ENCODE peak calls at places on chromosomes 5 and 9, in seven cellular contexts. One of them, this sample, is unnamed.

GRCh38 chr5:142059304-142059940 is 46.6 kb upstream of the GNPDA1 start:
- ATAC-seq in stimulated activated naive B cell treated with anti-CD40 and anti-IgM and Interleukin-4, amounts not matched to agents 10 μg/mL and 1 μg/mL and 100 μg/mL, for 72 hours: no peak
- ATAC-seq in left ventricle myocardium superior: peak; percentile 73
- ATAC-seq in T-helper 17 cell: no peak
- ATAC-seq in natural killer cell: no peak
- ATAC-seq in left lung: peak; percentile 30
- ATAC-seq in A549: no peak
- ATAC-seq in this sample: peak; percentile 35

GRCh38 chr5:17219431-17219830 is 2.0 kb downstream of the BASP1 start:
- ATAC-seq in stimulated activated naive B cell treated with anti-CD40 and anti-IgM and Interleukin-4, amounts not matched to agents 10 μg/mL and 1 μg/mL and 100 μg/mL, for 72 hours: no peak
- ATAC-seq in A549: no peak
- ATAC-seq in T-helper 17 cell: no peak
- ATAC-seq in natural killer cell: no peak
- ATAC-seq in left lung: no peak
- ATAC-seq in left ventricle myocardium superior: no peak
- ATAC-seq in this sample: no peak

GRCh38 chr9:38443181-38443580 is 18.9 kb upstream of the IGFBPL1 start:
- ATAC-seq in T-helper 17 cell: no peak
- ATAC-seq in stimulated activated naive B cell treated with anti-CD40 and anti-IgM and Interleukin-4, amounts not matched to agents 10 μg/mL and 1 μg/mL and 100 μg/mL, for 72 hours: no peak
- ATAC-seq in left ventricle myocardium superior: no peak
- ATAC-seq in left lung: peak; percentile 88
- ATAC-seq in A549: peak; percentile 81
- ATAC-seq in natural killer cell: no peak
- ATAC-seq in this sample: no peak

GRCh38 chr5:1641560-1642166 is 117.9 kb upstream of the LPCAT1 start:
- ATAC-seq in natural killer cell: peak; percentile 96
- ATAC-seq in T-helper 17 cell: peak; percentile 91
- ATAC-seq in A549: peak; percentile 66
- ATAC-seq in left lung: peak; percentile 90
- ATAC-seq in stimulated activated naive B cell treated with anti-CD40 and anti-IgM and Interleukin-4, amounts not matched to agents 10 μg/mL and 1 μg/mL and 100 μg/mL, for 72 hours: peak; percentile 89
- ATAC-seq in left ventricle myocardium superior: peak; percentile 76
- ATAC-seq in this sample: peak; percentile 62

GRCh38 chr5:141519605-141520288 is 30.9 kb downstream of the PCDHGC5 start:
- ATAC-seq in T-helper 17 cell: no peak
- ATAC-seq in stimulated activated naive B cell treated with anti-CD40 and anti-IgM and Interleukin-4, amounts not matched to agents 10 μg/mL and 1 μg/mL and 100 μg/mL, for 72 hours: no peak
- ATAC-seq in left lung: no peak
- ATAC-seq in natural killer cell: no peak
- ATAC-seq in left ventricle myocardium superior: no peak
- ATAC-seq in A549: no peak
- ATAC-seq in this sample: no peak

GRCh38 chr9:137453643-137454081 is 5.5 kb downstream of the NSMF start:
- ATAC-seq in natural killer cell: peak; percentile 82
- ATAC-seq in T-helper 17 cell: peak; percentile 67
- ATAC-seq in left ventricle myocardium superior: peak; percentile 64
- ATAC-seq in left lung: peak; percentile 84
- ATAC-seq in stimulated activated naive B cell treated with anti-CD40 and anti-IgM and Interleukin-4, amounts not matched to agents 10 μg/mL and 1 μg/mL and 100 μg/mL, for 72 hours: peak; percentile 81
- ATAC-seq in A549: no peak
- ATAC-seq in this sample: peak; percentile 80

GRCh38 chr9:137028013-137028280 is at the start of gene ABCA2:
- ATAC-seq in natural killer cell: no peak
- ATAC-seq in left ventricle myocardium superior: no peak
- ATAC-seq in left lung: no peak
- ATAC-seq in T-helper 17 cell: no peak
- ATAC-seq in A549: peak; percentile 4
- ATAC-seq in stimulated activated naive B cell treated with anti-CD40 and anti-IgM and Interleukin-4, amounts not matched to agents 10 μg/mL and 1 μg/mL and 100 μg/mL, for 72 hours: no peak
- ATAC-seq in this sample: no peak

GRCh38 chr9:117682955-117683710 is 21.1 kb upstream of the TLR4 start:
- ATAC-seq in left lung: no peak
- ATAC-seq in T-helper 17 cell: no peak
- ATAC-seq in A549: no peak
- ATAC-seq in stimulated activated naive B cell treated with anti-CD40 and anti-IgM and Interleukin-4, amounts not matched to agents 10 μg/mL and 1 μg/mL and 100 μg/mL, for 72 hours: peak; percentile 61
- ATAC-seq in natural killer cell: no peak
- ATAC-seq in left ventricle myocardium superior: no peak
- ATAC-seq in this sample: no peak

GRCh38 chr9:32928145-32928763 is 73.2 kb downstream of the APTX start:
- ATAC-seq in A549: no peak
- ATAC-seq in left lung: no peak
- ATAC-seq in left ventricle myocardium superior: peak; percentile 19
- ATAC-seq in T-helper 17 cell: no peak
- ATAC-seq in natural killer cell: no peak
- ATAC-seq in stimulated activated naive B cell treated with anti-CD40 and anti-IgM and Interleukin-4, amounts not matched to agents 10 μg/mL and 1 μg/mL and 100 μg/mL, for 72 hours: no peak
- ATAC-seq in this sample: no peak

GRCh38 chr5:14771195-14771594 is 100.4 kb downstream of the ANKH start:
- ATAC-seq in A549: no peak
- ATAC-seq in stimulated activated naive B cell treated with anti-CD40 and anti-IgM and Interleukin-4, amounts not matched to agents 10 μg/mL and 1 μg/mL and 100 μg/mL, for 72 hours: no peak
- ATAC-seq in T-helper 17 cell: no peak
- ATAC-seq in left lung: no peak
- ATAC-seq in natural killer cell: no peak
- ATAC-seq in left ventricle myocardium superior: no peak
- ATAC-seq in this sample: no peak

GRCh38 chr9:385818-386398 is 171.2 kb downstream of the DOCK8 start:
- ATAC-seq in T-helper 17 cell: peak; percentile 56
- ATAC-seq in A549: peak; percentile 93
- ATAC-seq in stimulated activated naive B cell treated with anti-CD40 and anti-IgM and Interleukin-4, amounts not matched to agents 10 μg/mL and 1 μg/mL and 100 μg/mL, for 72 hours: peak; percentile 55
- ATAC-seq in left ventricle myocardium superior: peak; percentile 89
- ATAC-seq in natural killer cell: peak; percentile 66
- ATAC-seq in left lung: peak; percentile 92
- ATAC-seq in this sample: peak; percentile 58

GRCh38 chr9:20373263-20373662 is 249.0 kb downstream of the MLLT3 start:
- ATAC-seq in stimulated activated naive B cell treated with anti-CD40 and anti-IgM and Interleukin-4, amounts not matched to agents 10 μg/mL and 1 μg/mL and 100 μg/mL, for 72 hours: peak; percentile 65
- ATAC-seq in A549: no peak
- ATAC-seq in left ventricle myocardium superior: no peak
- ATAC-seq in natural killer cell: no peak
- ATAC-seq in T-helper 17 cell: no peak
- ATAC-seq in left lung: no peak
- ATAC-seq in this sample: no peak

GRCh38 chr9:124062172-124062571 is 50.6 kb downstream of the LHX2 start:
- ATAC-seq in left lung: no peak
- ATAC-seq in left ventricle myocardium superior: no peak
- ATAC-seq in A549: no peak
- ATAC-seq in natural killer cell: no peak
- ATAC-seq in T-helper 17 cell: no peak
- ATAC-seq in stimulated activated naive B cell treated with anti-CD40 and anti-IgM and Interleukin-4, amounts not matched to agents 10 μg/mL and 1 μg/mL and 100 μg/mL, for 72 hours: no peak
- ATAC-seq in this sample: no peak

GRCh38 chr5:1489754-1490153 is 34.0 kb downstream of the LPCAT1 start:
- ATAC-seq in natural killer cell: no peak
- ATAC-seq in A549: no peak
- ATAC-seq in left ventricle myocardium superior: no peak
- ATAC-seq in stimulated activated naive B cell treated with anti-CD40 and anti-IgM and Interleukin-4, amounts not matched to agents 10 μg/mL and 1 μg/mL and 100 μg/mL, for 72 hours: no peak
- ATAC-seq in left lung: no peak
- ATAC-seq in T-helper 17 cell: no peak
- ATAC-seq in this sample: no peak

GRCh38 chr5:4028384-4028783 is 432.8 kb downstream of the IRX1 start:
- ATAC-seq in left lung: peak; percentile 97
- ATAC-seq in stimulated activated naive B cell treated with anti-CD40 and anti-IgM and Interleukin-4, amounts not matched to agents 10 μg/mL and 1 μg/mL and 100 μg/mL, for 72 hours: no peak
- ATAC-seq in T-helper 17 cell: no peak
- ATAC-seq in A549: no peak
- ATAC-seq in natural killer cell: no peak
- ATAC-seq in left ventricle myocardium superior: no peak
- ATAC-seq in this sample: no peak

GRCh38 chr5:69285448-69286116 is 47.0 kb downstream of the CCDC125 start:
- ATAC-seq in natural killer cell: no peak
- ATAC-seq in A549: peak; percentile 39
- ATAC-seq in left lung: no peak
- ATAC-seq in left ventricle myocardium superior: no peak
- ATAC-seq in T-helper 17 cell: no peak
- ATAC-seq in stimulated activated naive B cell treated with anti-CD40 and anti-IgM and Interleukin-4, amounts not matched to agents 10 μg/mL and 1 μg/mL and 100 μg/mL, for 72 hours: no peak
- ATAC-seq in this sample: no peak

GRCh38 chr9:81669011-81669739 is 20.2 kb downstream of the TLE1 start:
- ATAC-seq in stimulated activated naive B cell treated with anti-CD40 and anti-IgM and Interleukin-4, amounts not matched to agents 10 μg/mL and 1 μg/mL and 100 μg/mL, for 72 hours: peak; percentile 87
- ATAC-seq in left ventricle myocardium superior: no peak
- ATAC-seq in natural killer cell: no peak
- ATAC-seq in left lung: peak; percentile 22
- ATAC-seq in T-helper 17 cell: no peak
- ATAC-seq in A549: no peak
- ATAC-seq in this sample: no peak

GRCh38 chr5:38871211-38871610 is 25.4 kb downstream of the OSMR start:
- ATAC-seq in T-helper 17 cell: no peak
- ATAC-seq in left ventricle myocardium superior: no peak
- ATAC-seq in left lung: peak; percentile 20
- ATAC-seq in natural killer cell: no peak
- ATAC-seq in stimulated activated naive B cell treated with anti-CD40 and anti-IgM and Interleukin-4, amounts not matched to agents 10 μg/mL and 1 μg/mL and 100 μg/mL, for 72 hours: no peak
- ATAC-seq in A549: no peak
- ATAC-seq in this sample: no peak

GRCh38 chr5:106521701-106522100 is 1149.0 kb downstream of the EFNA5 start:
- ATAC-seq in stimulated activated naive B cell treated with anti-CD40 and anti-IgM and Interleukin-4, amounts not matched to agents 10 μg/mL and 1 μg/mL and 100 μg/mL, for 72 hours: no peak
- ATAC-seq in A549: peak; percentile 98
- ATAC-seq in left ventricle myocardium superior: peak; percentile 50
- ATAC-seq in left lung: no peak
- ATAC-seq in natural killer cell: no peak
- ATAC-seq in T-helper 17 cell: no peak
- ATAC-seq in this sample: no peak

GRCh38 chr9:34684145-34684544 is 6.9 kb downstream of the CCL19 start:
- ATAC-seq in left ventricle myocardium superior: no peak
- ATAC-seq in T-helper 17 cell: peak; percentile 50
- ATAC-seq in A549: no peak
- ATAC-seq in natural killer cell: no peak
- ATAC-seq in stimulated activated naive B cell treated with anti-CD40 and anti-IgM and Interleukin-4, amounts not matched to agents 10 μg/mL and 1 μg/mL and 100 μg/mL, for 72 hours: no peak
- ATAC-seq in left lung: no peak
- ATAC-seq in this sample: no peak

GRCh38 chr5:58071566-58071965 is 388.3 kb downstream of the PLK2 start:
- ATAC-seq in stimulated activated naive B cell treated with anti-CD40 and anti-IgM and Interleukin-4, amounts not matched to agents 10 μg/mL and 1 μg/mL and 100 μg/mL, for 72 hours: no peak
- ATAC-seq in T-helper 17 cell: no peak
- ATAC-seq in A549: no peak
- ATAC-seq in left ventricle myocardium superior: peak; percentile 98
- ATAC-seq in left lung: no peak
- ATAC-seq in natural killer cell: no peak
- ATAC-seq in this sample: no peak

GRCh38 chr5:68459093-68459492 is 243.5 kb downstream of the PIK3R1 start:
- ATAC-seq in left ventricle myocardium superior: no peak
- ATAC-seq in left lung: peak; percentile 43
- ATAC-seq in A549: no peak
- ATAC-seq in natural killer cell: no peak
- ATAC-seq in stimulated activated naive B cell treated with anti-CD40 and anti-IgM and Interleukin-4, amounts not matched to agents 10 μg/mL and 1 μg/mL and 100 μg/mL, for 72 hours: no peak
- ATAC-seq in T-helper 17 cell: no peak
- ATAC-seq in this sample: no peak

GRCh38 chr9:69421908-69422801 is 97.1 kb downstream of the ENTREP1 start:
- ATAC-seq in A549: peak; percentile 77
- ATAC-seq in natural killer cell: peak; percentile 75
- ATAC-seq in T-helper 17 cell: peak; percentile 74
- ATAC-seq in left lung: peak; percentile 96
- ATAC-seq in left ventricle myocardium superior: peak; percentile 84
- ATAC-seq in stimulated activated naive B cell treated with anti-CD40 and anti-IgM and Interleukin-4, amounts not matched to agents 10 μg/mL and 1 μg/mL and 100 μg/mL, for 72 hours: peak; percentile 54
- ATAC-seq in this sample: peak; percentile 55

GRCh38 chr9:93600504-93600903 is 24.1 kb downstream of the PHF2 start:
- ATAC-seq in left lung: peak; percentile 69
- ATAC-seq in stimulated activated naive B cell treated with anti-CD40 and anti-IgM and Interleukin-4, amounts not matched to agents 10 μg/mL and 1 μg/mL and 100 μg/mL, for 72 hours: peak; percentile 54
- ATAC-seq in left ventricle myocardium superior: no peak
- ATAC-seq in T-helper 17 cell: peak; percentile 32
- ATAC-seq in natural killer cell: peak; percentile 36
- ATAC-seq in A549: no peak
- ATAC-seq in this sample: no peak

GRCh38 chr5:150624334-150625163 is 15.9 kb upstream of the SYNPO start:
- ATAC-seq in A549: peak; percentile 67
- ATAC-seq in stimulated activated naive B cell treated with anti-CD40 and anti-IgM and Interleukin-4, amounts not matched to agents 10 μg/mL and 1 μg/mL and 100 μg/mL, for 72 hours: peak; percentile 27
- ATAC-seq in T-helper 17 cell: peak; percentile 72
- ATAC-seq in natural killer cell: peak; percentile 72
- ATAC-seq in left lung: peak; percentile 42
- ATAC-seq in left ventricle myocardium superior: peak; percentile 34
- ATAC-seq in this sample: peak; percentile 44

GRCh38 chr9:85215416-85215815 is 526.3 kb downstream of the AGTPBP1 start:
- ATAC-seq in left ventricle myocardium superior: no peak
- ATAC-seq in left lung: no peak
- ATAC-seq in natural killer cell: no peak
- ATAC-seq in T-helper 17 cell: no peak
- ATAC-seq in stimulated activated naive B cell treated with anti-CD40 and anti-IgM and Interleukin-4, amounts not matched to agents 10 μg/mL and 1 μg/mL and 100 μg/mL, for 72 hours: no peak
- ATAC-seq in A549: no peak
- ATAC-seq in this sample: no peak

GRCh38 chr9:21465859-21466518 is 16.1 kb downstream of the IFNE start:
- ATAC-seq in left ventricle myocardium superior: no peak
- ATAC-seq in A549: no peak
- ATAC-seq in T-helper 17 cell: no peak
- ATAC-seq in stimulated activated naive B cell treated with anti-CD40 and anti-IgM and Interleukin-4, amounts not matched to agents 10 μg/mL and 1 μg/mL and 100 μg/mL, for 72 hours: peak; percentile 71
- ATAC-seq in natural killer cell: peak; percentile 69
- ATAC-seq in left lung: peak; percentile 84
- ATAC-seq in this sample: no peak

GRCh38 chr9:132516911-132517310 is 65.5 kb upstream of the BARHL1 start:
- ATAC-seq in stimulated activated naive B cell treated with anti-CD40 and anti-IgM and Interleukin-4, amounts not matched to agents 10 μg/mL and 1 μg/mL and 100 μg/mL, for 72 hours: no peak
- ATAC-seq in A549: no peak
- ATAC-seq in left lung: no peak
- ATAC-seq in natural killer cell: no peak
- ATAC-seq in T-helper 17 cell: no peak
- ATAC-seq in left ventricle myocardium superior: no peak
- ATAC-seq in this sample: no peak

GRCh38 chr5:75651575-75651974 is 40.3 kb downstream of the ANKDD1B start:
- ATAC-seq in left ventricle myocardium superior: no peak
- ATAC-seq in T-helper 17 cell: no peak
- ATAC-seq in natural killer cell: no peak
- ATAC-seq in A549: no peak
- ATAC-seq in stimulated activated naive B cell treated with anti-CD40 and anti-IgM and Interleukin-4, amounts not matched to agents 10 μg/mL and 1 μg/mL and 100 μg/mL, for 72 hours: no peak
- ATAC-seq in left lung: no peak
- ATAC-seq in this sample: no peak

GRCh38 chr5:150036513-150036912 is 36.0 kb downstream of the HMGXB3 start:
- ATAC-seq in left ventricle myocardium superior: peak; percentile 93
- ATAC-seq in T-helper 17 cell: no peak
- ATAC-seq in left lung: peak; percentile 59
- ATAC-seq in A549: peak; percentile 98
- ATAC-seq in natural killer cell: no peak
- ATAC-seq in stimulated activated naive B cell treated with anti-CD40 and anti-IgM and Interleukin-4, amounts not matched to agents 10 μg/mL and 1 μg/mL and 100 μg/mL, for 72 hours: no peak
- ATAC-seq in this sample: peak; percentile 70

GRCh38 chr9:133801739-133802138 is 63.6 kb upstream of the SARDH start:
- ATAC-seq in T-helper 17 cell: no peak
- ATAC-seq in stimulated activated naive B cell treated with anti-CD40 and anti-IgM and Interleukin-4, amounts not matched to agents 10 μg/mL and 1 μg/mL and 100 μg/mL, for 72 hours: no peak
- ATAC-seq in left lung: no peak
- ATAC-seq in natural killer cell: no peak
- ATAC-seq in left ventricle myocardium superior: no peak
- ATAC-seq in A549: no peak
- ATAC-seq in this sample: no peak

GRCh38 chr9:113901196-113901818 is 25.2 kb downstream of the ZNF618 start:
- ATAC-seq in T-helper 17 cell: no peak
- ATAC-seq in left ventricle myocardium superior: no peak
- ATAC-seq in A549: no peak
- ATAC-seq in left lung: no peak
- ATAC-seq in stimulated activated naive B cell treated with anti-CD40 and anti-IgM and Interleukin-4, amounts not matched to agents 10 μg/mL and 1 μg/mL and 100 μg/mL, for 72 hours: no peak
- ATAC-seq in natural killer cell: no peak
- ATAC-seq in this sample: no peak

GRCh38 chr5:66884589-66885228 is 288.5 kb downstream of the MAST4 start:
- ATAC-seq in stimulated activated naive B cell treated with anti-CD40 and anti-IgM and Interleukin-4, amounts not matched to agents 10 μg/mL and 1 μg/mL and 100 μg/mL, for 72 hours: no peak
- ATAC-seq in left lung: no peak
- ATAC-seq in natural killer cell: no peak
- ATAC-seq in A549: no peak
- ATAC-seq in left ventricle myocardium superior: no peak
- ATAC-seq in T-helper 17 cell: no peak
- ATAC-seq in this sample: no peak

GRCh38 chr5:40603378-40603777 is 76.3 kb upstream of the PTGER4 start:
- ATAC-seq in T-helper 17 cell: no peak
- ATAC-seq in left lung: no peak
- ATAC-seq in natural killer cell: no peak
- ATAC-seq in stimulated activated naive B cell treated with anti-CD40 and anti-IgM and Interleukin-4, amounts not matched to agents 10 μg/mL and 1 μg/mL and 100 μg/mL, for 72 hours: no peak
- ATAC-seq in A549: no peak
- ATAC-seq in left ventricle myocardium superior: no peak
- ATAC-seq in this sample: no peak

GRCh38 chr9:34437006-34437925 is 21.1 kb downstream of the FAM219A start:
- ATAC-seq in natural killer cell: peak; percentile 92
- ATAC-seq in A549: peak; percentile 95
- ATAC-seq in left ventricle myocardium superior: peak; percentile 87
- ATAC-seq in left lung: peak; percentile 93
- ATAC-seq in stimulated activated naive B cell treated with anti-CD40 and anti-IgM and Interleukin-4, amounts not matched to agents 10 μg/mL and 1 μg/mL and 100 μg/mL, for 72 hours: peak; percentile 94
- ATAC-seq in T-helper 17 cell: peak; percentile 92
- ATAC-seq in this sample: peak; percentile 50

GRCh38 chr9:34381323-34381722 is 4.6 kb upstream of the MYORG start:
- ATAC-seq in T-helper 17 cell: no peak
- ATAC-seq in A549: no peak
- ATAC-seq in stimulated activated naive B cell treated with anti-CD40 and anti-IgM and Interleukin-4, amounts not matched to agents 10 μg/mL and 1 μg/mL and 100 μg/mL, for 72 hours: no peak
- ATAC-seq in natural killer cell: no peak
- ATAC-seq in left lung: no peak
- ATAC-seq in left ventricle myocardium superior: peak; percentile 19
- ATAC-seq in this sample: no peak

GRCh38 chr9:36999728-37000333 is 34.2 kb downstream of the PAX5 start:
- ATAC-seq in natural killer cell: no peak
- ATAC-seq in left ventricle myocardium superior: no peak
- ATAC-seq in stimulated activated naive B cell treated with anti-CD40 and anti-IgM and Interleukin-4, amounts not matched to agents 10 μg/mL and 1 μg/mL and 100 μg/mL, for 72 hours: peak; percentile 41
- ATAC-seq in A549: no peak
- ATAC-seq in left lung: no peak
- ATAC-seq in T-helper 17 cell: no peak
- ATAC-seq in this sample: no peak

GRCh38 chr5:36936309-36936708 is 59.7 kb downstream of the NIPBL start:
- ATAC-seq in natural killer cell: no peak
- ATAC-seq in left ventricle myocardium superior: no peak
- ATAC-seq in A549: no peak
- ATAC-seq in left lung: no peak
- ATAC-seq in T-helper 17 cell: no peak
- ATAC-seq in stimulated activated naive B cell treated with anti-CD40 and anti-IgM and Interleukin-4, amounts not matched to agents 10 μg/mL and 1 μg/mL and 100 μg/mL, for 72 hours: no peak
- ATAC-seq in this sample: no peak